ENCODE peak calls at places on chromosomes 12 and 14, in seven cellular contexts. H, Q, B, P, A, Y and F are unnamed samples.

GRCh38 chr12:58169826-58170225 is 228.5 kb downstream of the ATP23 start:
- DNase-seq in Y (no peak), P (no peak), H (no peak), B (peak), A (no peak), Q (no peak), F (no peak)

GRCh38 chr12:11667159-11667558 is 17.7 kb downstream of the ETV6 start:
- DNase-seq in H (no peak), A (no peak), Q (no peak), B (no peak), Y (no peak), P (no peak), F (no peak)

GRCh38 chr14:83133986-83134664 is 1600.5 kb upstream of the SEL1L start:
- DNase-seq in A (peak), Y (no peak), B (peak), H (no peak), Q (no peak), P (no peak), F (no peak)

GRCh38 chr14:63468273-63468672 is 74.9 kb downstream of the PPP2R5E start:
- DNase-seq in B (no peak), H (peak), Q (no peak), P (no peak), Y (no peak), A (no peak), F (no peak)

GRCh38 chr12:47015381-47015780 is 64.0 kb upstream of the PCED1B start:
- DNase-seq in P (no peak), Y (no peak), A (no peak), Q (no peak), H (no peak), B (no peak), F (no peak)

GRCh38 chr14:95504135-95505029 is 12.1 kb downstream of the SYNE3 start:
- DNase-seq in H (no peak), A (no peak), Y (no peak), P (peak), B (no peak), Q (no peak), F (no peak)

GRCh38 chr14:66070542-66071319 is 415.4 kb upstream of the CCDC196 start:
- DNase-seq in Q (peak), H (peak), Y (peak), A (peak), B (peak), P (peak), F (peak)

GRCh38 chr12:79001404-79001803 is 136.8 kb downstream of the SYT1 start:
- DNase-seq in P (no peak), H (no peak), B (no peak), Q (no peak), Y (no peak), A (no peak), F (no peak)

GRCh38 chr12:112179936-112180335 is 54.6 kb downstream of the TRAFD1 start:
- DNase-seq in Y (no peak), A (peak), P (no peak), H (no peak), B (no peak), Q (no peak), F (no peak)

GRCh38 chr14:37931998-37932397 is 275.7 kb upstream of the SSTR1 start:
- DNase-seq in A (no peak), H (no peak), Q (no peak), Y (no peak), B (peak), P (no peak), F (no peak)

GRCh38 chr14:61203059-61203753 is 77.9 kb downstream of the TMEM30B start:
- DNase-seq in H (no peak), A (no peak), Y (no peak), B (no peak), Q (no peak), P (no peak), F (no peak)

GRCh38 chr12:3042394-3042793 is 34.8 kb upstream of the TSPAN9 start:
- DNase-seq in B (no peak), Y (no peak), A (no peak), P (no peak), Q (no peak), H (no peak), F (no peak)

GRCh38 chr12:120755269-120755668 is 29.6 kb downstream of the ACADS start:
- DNase-seq in Q (no peak), Y (no peak), B (no peak), A (no peak), H (no peak), P (no peak), F (no peak)

GRCh38 chr12:27966870-27967269 is 5.7 kb downstream of the PTHLH start:
- DNase-seq in P (peak), Y (no peak), A (no peak), H (peak), Q (no peak), B (no peak), F (no peak)

GRCh38 chr14:69287096-69287991 is 27.4 kb downstream of the GALNT16 start:
- DNase-seq in B (no peak), Y (no peak), A (peak), Q (no peak), P (peak), H (no peak), F (no peak)

GRCh38 chr12:10590976-10591375 is 22.4 kb downstream of the MAGOHB start:
- DNase-seq in Q (no peak), P (peak), A (no peak), B (no peak), Y (no peak), H (no peak), F (no peak)

GRCh38 chr12:89875225-89875624 is 166.6 kb upstream of the ATP2B1 start:
- DNase-seq in A (no peak), P (peak), B (no peak), Y (no peak), Q (no peak), H (no peak), F (no peak)

GRCh38 chr12:307406-307805 is 44.8 kb upstream of the SLC6A13 start:
- DNase-seq in Y (no peak), A (no peak), P (no peak), B (no peak), Q (no peak), H (no peak), F (no peak)

GRCh38 chr14:67633451-67634154 is 13.9 kb downstream of the ARG2 start:
- DNase-seq in A (no peak), P (no peak), Y (no peak), Q (no peak), B (no peak), H (no peak), F (no peak)

GRCh38 chr14:91866061-91866460 is 1.3 kb downstream of the TC2N start:
- DNase-seq in H (no peak), A (no peak), Q (no peak), B (no peak), P (peak), Y (no peak), F (no peak)

GRCh38 chr14:64292197-64292596 is 2.0 kb downstream of the ESR2 start:
- DNase-seq in Q (no peak), A (no peak), P (no peak), Y (no peak), H (no peak), B (no peak), F (no peak)

GRCh38 chr12:133038310-133038709 is 1.0 kb downstream of the ZNF84 start:
- DNase-seq in A (no peak), H (no peak), Y (no peak), B (no peak), Q (no peak), P (no peak), F (no peak)

GRCh38 chr12:17361224-17361623 is 728.8 kb downstream of the RERGL start:
- DNase-seq in H (no peak), Y (no peak), A (no peak), P (no peak), Q (no peak), B (no peak), F (no peak)

GRCh38 chr14:23665302-23666016 is 29.3 kb downstream of the DHRS2 start:
- DNase-seq in P (no peak), Y (no peak), Q (no peak), B (no peak), A (no peak), H (no peak), F (no peak)

GRCh38 chr14:65186951-65187350 is 84.6 kb upstream of the MAX start:
- DNase-seq in Q (no peak), Y (no peak), B (no peak), H (no peak), P (no peak), A (no peak), F (no peak)

GRCh38 chr12:123096159-123096558 is 54.7 kb downstream of the PITPNM2 start:
- DNase-seq in H (no peak), Q (no peak), A (no peak), Y (no peak), B (no peak), P (no peak), F (no peak)

GRCh38 chr12:32039917-32040575 is 66.6 kb upstream of the BICD1 start:
- DNase-seq in Y (no peak), Q (no peak), P (no peak), A (peak), H (no peak), B (no peak), F (no peak)

GRCh38 chr14:63901434-63902085 is 48.8 kb downstream of the SYNE2 start:
- DNase-seq in H (no peak), Q (no peak), B (no peak), P (peak), Y (no peak), A (no peak), F (no peak)

GRCh38 chr12:6927379-6927991 is at the start of gene ATN1:
- DNase-seq in Y (no peak), P (peak), B (peak), Q (peak), H (peak), A (peak), F (peak)

GRCh38 chr12:55624056-55624455 is 12.6 kb upstream of the OR10P1 start:
- DNase-seq in Y (no peak), B (no peak), A (no peak), H (no peak), P (no peak), Q (no peak), F (no peak)

GRCh38 chr14:36524220-36524837 is 4.3 kb upstream of the NKX2-1 start:
- DNase-seq in Y (no peak), B (peak), A (peak), P (no peak), Q (no peak), H (no peak), F (no peak)

GRCh38 chr12:116933101-116933500 is 22.4 kb downstream of the FBXW8 start:
- DNase-seq in P (no peak), Q (no peak), Y (no peak), A (no peak), B (no peak), H (no peak), F (no peak)

GRCh38 chr14:73338551-73338950 is 101.2 kb downstream of the PAPLN start:
- DNase-seq in Q (no peak), B (no peak), Y (no peak), H (no peak), P (no peak), A (no peak), F (no peak)

GRCh38 chr12:39574378-39574777 is 45.2 kb downstream of the ABCD2 start:
- DNase-seq in A (no peak), Q (no peak), H (no peak), P (no peak), Y (no peak), B (no peak), F (no peak)

GRCh38 chr14:50676814-50677516 is 8.9 kb upstream of the SAV1 start:
- DNase-seq in P (no peak), A (no peak), Q (no peak), B (no peak), H (no peak), Y (no peak), F (no peak)

GRCh38 chr14:24095196-24096068 is 1.3 kb downstream of the PCK2 start:
- DNase-seq in Q (peak), Y (peak), H (peak), P (peak), A (peak), B (peak), F (peak)

GRCh38 chr14:75088566-75089373 is 19.3 kb downstream of the ZC2HC1C start:
- DNase-seq in Q (no peak), A (peak), Y (peak), B (peak), P (peak), H (peak), F (peak)